ENCODE peak calls at places on chromosomes 11 and 22, in four cellular contexts. O, G, J and Y are unnamed samples.

GRCh38 chr11:2256293-2256913 is 14.0 kb downstream of the ASCL2 start:
- DNase-seq in O (no peak), G (no peak), J (no peak), Y (no peak)

GRCh38 chr11:68012843-68013610 is 2.9 kb downstream of the ALDH3B1 start:
- DNase-seq in O (no peak), G (peak), J (no peak), Y (peak)

GRCh38 chr11:10275714-10276113 is 18.3 kb downstream of the SBF2 start:
- DNase-seq in J (no peak), O (no peak), G (no peak), Y (no peak)

GRCh38 chr11:10866893-10867331 is 9.1 kb upstream of the ZBED5 start:
- DNase-seq in O (no peak), G (no peak), J (no peak), Y (no peak)

GRCh38 chr11:66743271-66743968 is 14.4 kb upstream of the SPTBN2 start:
- DNase-seq in J (no peak), O (no peak), G (peak), Y (no peak)

GRCh38 chr11:43462359-43462758 is 103.6 kb downstream of the TTC17 start:
- DNase-seq in O (no peak), G (no peak), J (no peak), Y (no peak)

GRCh38 chr11:76169473-76169881 is 36.8 kb downstream of the WNT11 start:
- DNase-seq in O (no peak), J (no peak), G (no peak), Y (no peak)

GRCh38 chr11:12897390-12897789 is 111.7 kb upstream of the RASSF10 start:
- DNase-seq in G (no peak), J (no peak), O (no peak), Y (no peak)

GRCh38 chr22:22110548-22111266 is 128.1 kb upstream of the TOP3B start:
- DNase-seq in O (peak), G (peak), J (peak), Y (peak)

GRCh38 chr22:50547231-50547851 is 1.6 kb downstream of the KLHDC7B start:
- DNase-seq in J (no peak), O (no peak), G (no peak), Y (no peak)

GRCh38 chr11:88131764-88132470 is 43.3 kb downstream of the RAB38 start:
- DNase-seq in O (no peak), G (no peak), J (no peak), Y (no peak)

GRCh38 chr22:48089601-48090331 is 1327.3 kb downstream of the TBC1D22A start:
- DNase-seq in J (no peak), O (peak), G (no peak), Y (no peak)

GRCh38 chr11:86773878-86774277 is 26.5 kb upstream of the PRSS23 start:
- DNase-seq in J (no peak), O (no peak), G (no peak), Y (no peak)

GRCh38 chr11:65536412-65537295 is 11.8 kb downstream of the SCYL1 start:
- DNase-seq in G (no peak), O (no peak), J (no peak), Y (no peak)

GRCh38 chr11:77436969-77437368 is 36.9 kb downstream of the PAK1 start:
- DNase-seq in G (no peak), O (no peak), J (no peak), Y (no peak)

GRCh38 chr22:35349704-35350538 is 31.0 kb upstream of the HMOX1 start:
- DNase-seq in J (no peak), G (no peak), O (no peak), Y (no peak)

GRCh38 chr11:19853016-19853415 is 140.4 kb downstream of the NAV2 start:
- DNase-seq in G (no peak), J (no peak), O (no peak), Y (no peak)

GRCh38 chr11:490186-490929 is 16.7 kb downstream of the RNH1 start:
- DNase-seq in G (no peak), J (no peak), O (no peak), Y (no peak)

GRCh38 chr11:492416-493226 is 14.4 kb downstream of the RNH1 start:
- DNase-seq in O (no peak), J (no peak), G (no peak), Y (no peak)

GRCh38 chr11:489610-490185 is 17.3 kb downstream of the RNH1 start:
- DNase-seq in J (no peak), O (no peak), G (no peak), Y (no peak)

GRCh38 chr11:490930-491260 is 16.1 kb downstream of the RNH1 start:
- DNase-seq in O (no peak), G (no peak), J (no peak), Y (no peak)

GRCh38 chr11:491358-491757 is 15.7 kb downstream of the RNH1 start:
- DNase-seq in G (no peak), O (no peak), J (no peak), Y (no peak)
- TF ChIP-seq REST in G (no peak), O (no peak), J (no peak), Y (no peak)

GRCh38 chr11:121553806-121554205 is 101.0 kb upstream of the SORL1-AS1 start:
- DNase-seq in J (no peak), G (peak), O (no peak), Y (peak)

GRCh38 chr11:121555172-121555571 is 102.4 kb upstream of the SORL1-AS1 start:
- DNase-seq in J (no peak), G (no peak), O (no peak), Y (no peak)

GRCh38 chr11:121553367-121553766 is 100.6 kb upstream of the SORL1-AS1 start:
- DNase-seq in G (no peak), O (no peak), J (no peak), Y (no peak)

GRCh38 chr11:121556937-121557336 is 104.2 kb upstream of the SORL1-AS1 start:
- DNase-seq in O (no peak), J (no peak), G (no peak), Y (no peak)

GRCh38 chr11:121554552-121554951 is 101.8 kb upstream of the SORL1-AS1 start:
- DNase-seq in O (no peak), J (no peak), G (no peak), Y (no peak)
- TF ChIP-seq REST in O (no peak), J (peak), G (no peak), Y (peak)

GRCh38 chr22:29277927-29278326 is 9.9 kb downstream of the EWSR1 start:
- DNase-seq in O (no peak), G (no peak), J (no peak), Y (no peak)
- TF ChIP-seq REST in O (no peak), G (no peak), J (no peak), Y (no peak)

DNA sequence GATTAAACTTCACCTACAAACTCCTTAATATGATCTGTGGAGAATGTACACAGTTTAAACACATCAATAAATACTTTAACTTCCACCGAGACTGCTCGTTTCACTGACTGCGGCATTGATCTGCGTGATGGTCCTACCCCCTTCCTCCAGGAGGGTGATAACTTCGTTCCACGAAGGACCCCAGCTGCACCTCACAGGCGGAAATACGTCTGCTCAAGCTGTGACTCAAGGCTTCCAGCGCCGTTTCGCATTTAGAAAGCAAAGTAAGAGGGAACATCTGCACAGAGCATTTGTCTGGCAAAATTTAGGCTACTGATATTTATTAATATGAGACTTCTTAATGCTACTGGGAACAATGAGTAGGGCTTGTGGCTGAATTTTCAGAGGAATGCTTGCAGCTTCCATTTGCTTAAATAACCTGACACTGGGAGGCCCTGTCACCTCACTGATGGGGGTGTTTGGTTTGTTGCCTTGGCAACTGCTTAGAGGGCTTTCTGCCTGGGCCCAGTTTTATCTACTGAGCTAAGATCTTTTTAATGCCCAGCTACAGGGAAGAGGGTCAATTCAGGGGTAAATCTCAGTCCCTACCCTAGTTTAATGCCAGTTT is 14.8 kb upstream of the ST14 start:
- DNase-seq in J (no peak), G (no peak), O (no peak), Y (no peak)
- TF ChIP-seq REST in J (no peak), G (no peak), O (no peak), Y (no peak)

GRCh38 chr11:102345923-102346322 is 1.1 kb upstream of the BIRC2 start:
- DNase-seq in O (no peak), J (no peak), G (peak), Y (peak)

GRCh38 chr11:102347526-102348331 is 715 bp downstream of the BIRC2 start:
- DNase-seq in J (peak), O (peak), G (peak), Y (no peak)

GRCh38 chr11:102343789-102344188 is 3.2 kb upstream of the BIRC2 start:
- DNase-seq in O (no peak), J (no peak), G (no peak), Y (no peak)

GRCh38 chr11:102346456-102346747 is 612 bp upstream of the BIRC2 start:
- DNase-seq in G (no peak), J (no peak), O (no peak), Y (no peak)

DNA sequence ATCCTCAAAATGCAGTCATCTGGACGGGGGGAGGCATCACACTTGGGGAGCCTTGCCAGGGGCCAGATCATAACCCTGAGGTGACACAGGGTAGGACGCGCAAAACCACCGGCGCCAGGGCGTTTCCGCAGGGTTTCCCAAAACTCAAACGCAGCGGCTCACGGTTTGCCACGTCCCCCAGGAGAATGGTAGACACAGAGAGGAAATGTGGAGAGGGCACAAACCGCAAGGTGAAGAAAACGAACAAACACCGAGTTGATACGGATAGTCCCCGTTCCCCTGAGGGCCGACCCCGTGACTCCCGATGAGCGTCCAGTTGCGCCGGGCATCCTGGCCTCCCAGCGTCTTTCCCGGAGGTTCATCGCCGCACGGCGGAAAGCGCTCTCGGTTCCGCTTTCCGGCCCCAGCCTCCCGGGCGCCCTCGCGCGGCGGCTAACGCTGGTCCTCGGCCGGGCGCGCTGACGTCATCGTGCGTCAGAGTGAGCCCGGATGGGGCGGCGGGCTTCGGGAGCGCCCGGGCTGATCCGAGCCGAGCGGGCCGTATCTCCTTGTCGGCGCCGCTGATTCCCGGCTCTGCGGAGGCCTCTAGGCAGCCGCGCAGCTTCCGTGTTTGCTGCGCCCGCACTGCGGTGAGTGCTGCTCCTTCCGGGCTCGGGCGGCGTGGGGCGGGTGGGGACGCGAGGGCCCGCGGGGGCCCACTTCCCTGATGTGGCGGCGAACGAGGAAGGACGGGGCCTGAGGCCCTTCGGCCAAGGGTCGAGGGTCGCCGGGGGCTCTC is at the start of gene BIRC2:
- DNase-seq in O (peak), J (peak), G (peak), Y (peak)
- TF ChIP-seq REST in O (no peak), J (no peak), G (no peak), Y (no peak)

GRCh38 chr11:112271242-112271641 is 10.6 kb upstream of the PLET1 start:
- DNase-seq in G (no peak), J (no peak), O (no peak), Y (no peak)
- TF ChIP-seq REST in G (no peak), J (no peak), O (no peak), Y (no peak)

GRCh38 chr11:18394300-18394927 is at the start of gene LDHA:
- DNase-seq in J (peak), G (peak), O (peak), Y (peak)
- TF ChIP-seq REST in J (peak), G (peak), O (no peak), Y (no peak)

DNA sequence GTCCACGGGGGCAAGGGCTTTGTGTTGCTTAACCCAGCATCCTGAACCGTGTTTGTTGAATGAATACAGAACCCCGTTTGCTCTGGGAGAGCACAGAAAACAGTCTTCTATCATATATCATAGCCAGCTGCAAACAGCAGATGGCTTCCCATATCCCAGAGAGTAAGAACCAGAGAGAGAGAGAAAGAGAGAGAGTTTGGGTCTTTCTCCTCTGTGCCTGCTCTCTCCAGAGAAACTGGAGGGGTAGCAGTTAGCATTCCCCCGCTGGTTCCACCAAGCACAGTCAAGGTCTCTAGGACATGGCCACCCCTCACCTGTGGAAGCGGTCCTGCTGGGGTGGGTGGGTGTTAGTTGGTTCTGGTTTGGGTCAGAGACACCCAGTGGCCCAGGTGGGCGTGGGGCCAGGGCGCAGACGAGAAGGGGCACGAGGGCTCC is 487 bp upstream of the TIMP3 start:
- DNase-seq in G (no peak), J (no peak), O (no peak), Y (no peak)
- TF ChIP-seq REST in G (no peak), J (no peak), O (no peak), Y (no peak)

GRCh38 chr11:8265681-8266241 is 2.1 kb upstream of the LMO1 start:
- DNase-seq in J (no peak), O (no peak), G (no peak), Y (no peak)

GRCh38 chr11:8261921-8262551 is 1.6 kb downstream of the LMO1 start:
- DNase-seq in G (no peak), J (no peak), O (no peak), Y (no peak)

GRCh38 chr11:8262552-8263108 is 1.0 kb downstream of the LMO1 start:
- DNase-seq in O (no peak), G (no peak), J (no peak), Y (no peak)

GRCh38 chr11:8263109-8263768 is 439 bp downstream of the LMO1 start:
- DNase-seq in O (no peak), J (no peak), G (no peak), Y (no peak)

GRCh38 chr11:8263769-8264410 is at the start of gene LMO1:
- DNase-seq in J (peak), O (peak), G (peak), Y (peak)
- TF ChIP-seq REST in J (no peak), O (no peak), G (no peak), Y (no peak)

DNA sequence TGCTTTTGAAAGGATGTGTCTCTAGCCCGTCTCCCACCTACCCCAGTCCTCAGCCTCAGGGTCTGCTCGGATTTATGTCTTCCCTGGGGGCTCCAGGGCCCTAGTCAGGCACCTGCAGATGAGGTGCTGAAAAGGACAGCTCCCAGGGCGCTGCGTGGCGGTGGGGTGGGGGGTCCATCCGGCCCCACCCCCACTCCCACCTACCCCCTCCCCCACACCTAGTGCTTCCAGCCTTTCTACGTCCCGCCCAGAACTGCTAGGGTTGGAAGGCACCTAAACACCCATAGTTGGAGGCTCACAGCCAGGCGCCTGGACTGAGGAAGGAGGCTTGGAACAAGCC is 1.4 kb upstream of the ROBO3 start:
- DNase-seq in G (no peak), O (no peak), J (no peak), Y (no peak)
- TF ChIP-seq REST in G (peak), O (no peak), J (peak), Y (peak)